ENCODE peak calls at places on chromosomes 13 and 19, in seven cellular contexts. One of them, this sample, is unnamed.

GRCh38 chr19:50893047-50893737 is 18.0 kb downstream of the KLK4 start:
- DNase-seq in activated naive CD8-positive, alpha-beta T cell treated with anti-CD3 and anti-CD28 coated beads for 36 hours: no peak
- DNase-seq in frontal cortex: no peak
- DNase-seq in uterus: no peak
- DNase-seq in stromal cell of bone marrow: no peak
- DNase-seq in head of caudate nucleus: no peak
- DNase-seq in endothelial cell: no peak
- DNase-seq in this sample: no peak

GRCh38 chr19:39296055-39296645 is at the start of gene IFNL1:
- DNase-seq in activated naive CD8-positive, alpha-beta T cell treated with anti-CD3 and anti-CD28 coated beads for 36 hours: no peak
- DNase-seq in frontal cortex: no peak
- DNase-seq in uterus: no peak
- DNase-seq in stromal cell of bone marrow: no peak
- DNase-seq in head of caudate nucleus: peak; percentile 26
- DNase-seq in endothelial cell: no peak
- DNase-seq in this sample: no peak

GRCh38 chr13:112131081-112131739 is 64.3 kb downstream of the SOX1 start:
- DNase-seq in activated naive CD8-positive, alpha-beta T cell treated with anti-CD3 and anti-CD28 coated beads for 36 hours: no peak
- DNase-seq in frontal cortex: no peak
- DNase-seq in uterus: no peak
- DNase-seq in stromal cell of bone marrow: no peak
- DNase-seq in head of caudate nucleus: no peak
- DNase-seq in endothelial cell: no peak
- DNase-seq in this sample: no peak

GRCh38 chr13:79459906-79460305 is 21.0 kb upstream of the NDFIP2 start:
- DNase-seq in activated naive CD8-positive, alpha-beta T cell treated with anti-CD3 and anti-CD28 coated beads for 36 hours: no peak
- DNase-seq in frontal cortex: no peak
- DNase-seq in uterus: no peak
- DNase-seq in stromal cell of bone marrow: no peak
- DNase-seq in head of caudate nucleus: no peak
- DNase-seq in endothelial cell: no peak
- DNase-seq in this sample: no peak

GRCh38 chr13:114110091-114110829 is 22.2 kb downstream of the RASA3 start:
- DNase-seq in activated naive CD8-positive, alpha-beta T cell treated with anti-CD3 and anti-CD28 coated beads for 36 hours: peak; percentile 75
- DNase-seq in frontal cortex: no peak
- DNase-seq in uterus: peak; percentile 20
- DNase-seq in stromal cell of bone marrow: no peak
- DNase-seq in head of caudate nucleus: no peak
- DNase-seq in endothelial cell: peak; percentile 74
- DNase-seq in this sample: peak; percentile 72

GRCh38 chr19:44602071-44602470 is 11.3 kb upstream of the IGSF23 start:
- DNase-seq in activated naive CD8-positive, alpha-beta T cell treated with anti-CD3 and anti-CD28 coated beads for 36 hours: no peak
- DNase-seq in frontal cortex: no peak
- DNase-seq in uterus: no peak
- DNase-seq in stromal cell of bone marrow: no peak
- DNase-seq in head of caudate nucleus: no peak
- DNase-seq in endothelial cell: no peak
- DNase-seq in this sample: no peak

GRCh38 chr19:21269813-21270212 is 59.4 kb downstream of the ZNF708 start:
- DNase-seq in activated naive CD8-positive, alpha-beta T cell treated with anti-CD3 and anti-CD28 coated beads for 36 hours: no peak
- DNase-seq in frontal cortex: no peak
- DNase-seq in uterus: no peak
- DNase-seq in stromal cell of bone marrow: no peak
- DNase-seq in head of caudate nucleus: no peak
- DNase-seq in endothelial cell: no peak
- DNase-seq in this sample: no peak

GRCh38 chr13:46324976-46325375 is 62.1 kb downstream of the RUBCNL start:
- DNase-seq in activated naive CD8-positive, alpha-beta T cell treated with anti-CD3 and anti-CD28 coated beads for 36 hours: no peak
- DNase-seq in frontal cortex: no peak
- DNase-seq in uterus: no peak
- DNase-seq in stromal cell of bone marrow: no peak
- DNase-seq in head of caudate nucleus: no peak
- DNase-seq in endothelial cell: no peak
- DNase-seq in this sample: no peak

This sample was measured in GM13977.